ENCODE peak calls at places on chromosome 22, in five cellular contexts. U is DND-41, S is IMR-90, I is HCT116, J is HepG2. Y is an unnamed sample.

GRCh38 chr22:17586831-17587440 is 23.6 kb downstream of the SLC25A18 start:
- DNase-seq in U (no peak), S (no peak), I (no peak), J (no peak), Y (no peak)

GRCh38 chr22:50527921-50528681 is 1.7 kb downstream of the TYMP start:
- DNase-seq in U (no peak), S (no peak), I (no peak), J (no peak), Y (no peak)

GRCh38 chr22:48864748-48865147 is 962.9 kb downstream of the BRD1 start:
- DNase-seq in U (no peak), S (no peak), I (no peak), J (no peak), Y (no peak)

GRCh38 chr22:33129621-33130020 is 71.4 kb upstream of the SYN3 start:
- DNase-seq in U (no peak), S (no peak), I (no peak), J (no peak), Y (no peak)

GRCh38 chr22:34850010-34850409 is 215.9 kb upstream of the ISX start:
- DNase-seq in U (no peak), S (no peak), I (no peak), J (no peak), Y (no peak)

GRCh38 chr22:21918466-21919185 is 34.0 kb downstream of the PPM1F start:
- DNase-seq in U (no peak), S (no peak), I (no peak), J (no peak), Y (no peak)

GRCh38 chr22:40567626-40568328 is 68.7 kb downstream of the MRTFA start:
- DNase-seq in U (no peak), S (no peak), I (no peak), J (no peak), Y (no peak)

GRCh38 chr22:26106412-26106811 is 62.9 kb upstream of the SEZ6L start:
- DNase-seq in U (no peak), S (no peak), I (no peak), J (no peak), Y (no peak)

GRCh38 chr22:49973018-49973965 is 12.7 kb downstream of the PIM3 start:
- DNase-seq in U (no peak), S (no peak), I (no peak), J (no peak), Y (no peak)

GRCh38 chr22:33512961-33513360 is 407.3 kb downstream of the LARGE1 start:
- DNase-seq in U (no peak), S (peak; percentile 46), I (no peak), J (no peak), Y (peak; percentile 78)

GRCh38 chr22:42585096-42585495 is 29.6 kb downstream of the POLDIP3 start:
- DNase-seq in U (no peak), S (no peak), I (no peak), J (no peak), Y (no peak)

GRCh38 chr22:44486538-44486937 is 11.5 kb downstream of the RTL6 start:
- DNase-seq in U (no peak), S (peak; percentile 27), I (no peak), J (no peak), Y (peak; percentile 20)

GRCh38 chr22:28955817-28956216 is 72.4 kb downstream of the ZNRF3 start:
- DNase-seq in U (peak; percentile 97), S (no peak), I (no peak), J (no peak), Y (peak; percentile 33)

GRCh38 chr22:44192098-44192810 is 11.5 kb downstream of the PARVG start:
- DNase-seq in U (peak; percentile 37), S (no peak), I (peak; percentile 60), J (no peak), Y (peak; percentile 7)

DNA sequence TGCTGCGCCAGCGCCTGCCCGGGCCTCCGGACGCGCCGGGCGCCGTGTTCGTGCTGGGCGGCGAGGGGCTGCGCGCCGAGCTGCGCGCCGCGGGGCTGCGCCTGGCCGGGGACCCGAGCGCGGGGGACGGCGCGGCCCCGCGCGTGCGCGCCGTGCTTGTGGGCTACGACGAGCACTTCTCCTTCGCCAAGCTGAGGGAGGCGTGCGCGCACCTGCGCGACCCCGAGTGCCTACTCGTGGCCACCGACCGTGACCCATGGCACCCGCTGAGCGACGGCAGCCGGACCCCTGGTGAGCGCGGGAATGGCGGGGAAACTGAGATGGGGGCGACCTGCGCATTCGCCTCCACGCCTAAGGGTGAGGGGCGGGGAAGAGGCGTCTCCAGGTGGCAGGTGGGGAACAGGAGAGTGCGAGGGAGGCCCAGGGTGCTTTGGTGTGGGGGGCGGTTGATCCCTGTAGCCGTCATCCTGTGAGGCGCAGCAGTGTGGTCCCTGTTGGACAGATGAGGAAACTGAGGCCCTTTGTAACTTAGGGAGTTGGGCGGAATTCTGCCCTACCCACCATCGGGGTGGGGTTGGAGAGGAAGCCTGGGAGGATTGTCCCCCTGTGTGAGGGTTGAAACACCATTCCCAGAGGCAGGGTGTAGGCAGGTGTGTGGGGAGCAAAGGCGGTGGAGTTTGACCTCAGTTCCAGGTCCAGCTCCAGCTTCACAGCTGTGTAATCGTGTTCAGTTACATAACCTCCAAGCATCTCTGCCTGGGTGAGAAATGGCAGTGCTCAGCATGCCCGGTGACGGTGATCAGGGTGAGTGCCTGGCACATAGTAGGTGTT is 758 bp downstream of the PDXP start:
- DNase-seq in U (peak; percentile 60), S (no peak), I (no peak), J (peak; percentile 73), Y (no peak)
- H2AFZ ChIP-seq in U (peak overlapping the region; percentile 77), S (peak overlapping the region; percentile 95), I (no peak overlapping the region), J (no peak overlapping the region), Y (no peak overlapping the region)

GRCh38 chr22:36369922-36370781 is 17.6 kb downstream of the MYH9 start:
- DNase-seq in U (no peak), S (peak; percentile 41), I (no peak), J (peak; percentile 72), Y (peak; percentile 63)
- H3K4me1 ChIP-seq in U (peaks cover 56% of the 10 kb centered on the region), S (peaks cover 66% of the 10 kb centered on the region), I (peaks cover 97% of the 10 kb centered on the region), J (peaks cover 96% of the 10 kb centered on the region), Y (peaks cover 72% of the 10 kb centered on the region)

GRCh38 chr22:45491841-45492240 is 10.8 kb upstream of the FBLN1 start:
- DNase-seq in U (no peak), S (no peak), I (no peak), J (no peak), Y (no peak)

GRCh38 chr22:45496451-45496941 is 6.2 kb upstream of the FBLN1 start:
- DNase-seq in U (no peak), S (no peak), I (no peak), J (peak; percentile 77), Y (peak; percentile 83)

GRCh38 chr22:45490836-45491235 is 11.8 kb upstream of the FBLN1 start:
- DNase-seq in U (no peak), S (no peak), I (no peak), J (peak; percentile 72), Y (no peak)

GRCh38 chr22:45497268-45497667 is 5.4 kb upstream of the FBLN1 start:
- DNase-seq in U (no peak), S (peak; percentile 18), I (no peak), J (no peak), Y (no peak)

DNA sequence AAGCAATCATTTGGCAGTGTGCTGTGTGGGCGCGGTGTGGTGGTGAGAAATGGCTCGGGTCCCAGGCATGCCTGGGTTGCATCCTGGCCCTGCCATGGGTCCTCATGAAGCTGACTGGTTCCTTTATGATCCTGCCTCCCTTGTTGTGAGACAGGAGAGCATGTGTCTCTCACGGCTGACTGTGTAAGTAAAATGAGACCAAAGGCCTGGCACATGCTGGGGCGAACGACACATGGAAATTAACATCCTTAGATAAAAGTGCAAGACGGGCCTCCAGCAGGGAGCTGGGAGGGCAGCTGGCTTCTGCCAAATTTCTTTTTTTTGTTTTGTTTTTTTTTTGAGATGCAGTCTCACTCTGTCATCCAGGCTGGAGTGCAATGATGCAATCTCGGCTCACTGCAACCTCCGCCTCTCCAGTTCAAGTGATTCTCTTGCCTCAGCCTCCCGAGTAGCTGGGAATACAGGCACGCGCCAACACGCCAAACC is 9.4 kb upstream of the FBLN1 start:
- DNase-seq in U (no peak), S (no peak), I (no peak), J (no peak), Y (peak; percentile 65)
- H2AFZ ChIP-seq in U (no peak overlapping the region), S (peak overlapping the region; percentile 76), I (no peak overlapping the region), J (no peak overlapping the region), Y (no peak overlapping the region)

GRCh38 chr22:39174498-39175120 is 22.1 kb upstream of the CBX7 start:
- DNase-seq in U (peak; percentile 63), S (peak; percentile 89), I (peak; percentile 23), J (peak; percentile 93), Y (peak; percentile 87)
- H3K4me1 ChIP-seq in U (peaks cover 17% of the 10 kb centered on the region), S (peaks cover 39% of the 10 kb centered on the region), I (peaks cover 38% of the 10 kb centered on the region), J (peaks cover 86% of the 10 kb centered on the region), Y (peaks cover 39% of the 10 kb centered on the region)

DNA sequence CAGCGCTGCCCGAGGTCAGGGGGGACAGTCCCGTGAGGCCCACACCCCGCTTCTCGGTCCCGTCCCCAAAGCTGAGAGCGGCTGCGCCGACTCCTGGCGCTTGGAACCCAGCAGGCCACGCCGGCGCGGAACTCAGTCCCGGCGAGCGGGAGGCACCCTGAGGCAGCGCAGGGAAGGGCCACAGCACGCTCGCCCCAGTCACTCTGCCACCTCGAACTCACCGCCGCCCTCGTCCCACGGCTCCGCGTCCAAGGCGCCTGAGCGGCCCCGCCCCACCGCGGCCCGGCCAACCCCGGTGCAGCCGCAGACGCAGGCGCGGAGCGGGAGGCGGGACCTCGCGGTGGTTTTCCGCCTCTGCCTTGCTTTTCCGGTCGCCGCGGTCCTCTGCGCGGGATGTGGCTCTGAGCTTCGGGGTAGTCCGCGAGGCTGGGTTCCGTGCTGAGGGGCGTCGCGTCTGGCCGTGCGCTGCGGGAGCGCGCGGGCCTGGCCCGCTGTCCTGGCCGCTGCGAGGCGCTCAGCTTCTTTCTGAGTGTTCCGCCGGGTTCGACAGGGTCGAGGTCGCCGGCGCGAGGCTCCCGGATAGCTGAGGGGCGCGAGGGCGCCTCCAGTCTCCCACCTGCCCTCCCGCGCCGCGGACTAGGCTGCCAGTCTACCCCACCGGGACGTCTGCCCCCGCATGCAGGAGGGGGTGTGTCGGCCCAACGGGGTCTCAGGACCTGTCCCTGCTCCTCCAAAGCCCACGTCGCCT is at the start of gene CDPF1:
- DNase-seq in U (peak; percentile 95), S (peak; percentile 75), I (peak; percentile 59), J (peak; percentile 73), Y (peak; percentile 75)
- H2AFZ ChIP-seq in U (peak within 1 kb of the TSS; percentile 77), S (peak within 1 kb of the TSS; percentile 94), I (no peak within 1 kb of the TSS), J (no peak within 1 kb of the TSS), Y (peak within 1 kb of the TSS; percentile 85)